ENCODE peak calls at places on chromosomes 5 and 9, in five cellular contexts. X is PC-9, D is GM23248, J is GM23338, P is SK-N-SH. V is an unnamed sample.
A peak's percentile ranks its signal among the peaks of the same experiment; 100 is the strongest.

GRCh38 chr9:89528540-89528939 is 30.6 kb upstream of the SEMA4D start:
- DNase-seq in D (no peak), X (peak; percentile 87), P (no peak), J (no peak), V (no peak)

GRCh38 chr9:84659273-84659672 is 10.3 kb upstream of the NTRK2 start:
- DNase-seq in D (no peak), P (no peak), J (peak; percentile 40), X (no peak), V (peak; percentile 11)

GRCh38 chr9:70420267-70421019 is 6.0 kb upstream of the KLF9 start:
- DNase-seq in J (peak; percentile 77), D (peak; percentile 81), P (peak; percentile 78), X (no peak), V (peak; percentile 83)

GRCh38 chr5:155833282-155833681 is 493.7 kb upstream of the SGCD start:
- DNase-seq in X (no peak), P (peak; percentile 3), J (peak; percentile 15), D (peak; percentile 29), V (peak; percentile 4)

GRCh38 chr9:18404482-18405029 is 69.4 kb upstream of the ADAMTSL1 start:
- DNase-seq in P (peak; percentile 2), X (no peak), D (no peak), J (no peak), V (no peak)

GRCh38 chr5:102903074-102903871 is 148.2 kb downstream of the PAM start:
- DNase-seq in P (no peak), D (no peak), J (no peak), X (no peak), V (no peak)

GRCh38 chr5:84382363-84383295 is 2.1 kb downstream of the EDIL3 start:
- DNase-seq in P (peak; percentile 61), J (peak; percentile 86), X (no peak), D (peak; percentile 47), V (peak; percentile 82)

GRCh38 chr5:156327306-156327705 is 342 bp downstream of the SGCD start:
- DNase-seq in P (no peak), D (peak; percentile 48), X (no peak), J (no peak), V (no peak)

GRCh38 chr5:491856-492155 is 32.4 kb downstream of the SLC9A3 start:
- DNase-seq in J (no peak), P (no peak), D (no peak), X (no peak), V (no peak)

GRCh38 chr5:51201708-51202107 is 181.5 kb upstream of the ISL1 start:
- DNase-seq in J (no peak), D (no peak), X (no peak), P (no peak), V (no peak)

GRCh38 chr5:103060414-103060954 is 59.5 kb downstream of the GIN1 start:
- DNase-seq in P (no peak), D (no peak), J (peak; percentile 17), X (no peak), V (no peak)

GRCh38 chr5:141560725-141561483 is 57.9 kb downstream of the DIAPH1 start:
- DNase-seq in J (peak; percentile 98), X (no peak), P (peak; percentile 68), D (peak; percentile 96), V (peak; percentile 94)

GRCh38 chr5:572398-573019 is 39.6 kb upstream of the CEP72 start:
- DNase-seq in X (no peak), P (peak; percentile 4), D (no peak), J (no peak), V (no peak)

GRCh38 chr9:128459011-128459410 is 3.2 kb downstream of the ODF2 start:
- DNase-seq in D (no peak), X (no peak), P (no peak), J (no peak), V (no peak)

GRCh38 chr9:128455849-128456612 is at the start of gene ODF2:
- DNase-seq in D (peak; percentile 99), P (peak; percentile 99), J (peak; percentile 99), X (peak; percentile 83), V (peak; percentile 98)

GRCh38 chr9:128454991-128455390 is 815 bp upstream of the ODF2 start:
- DNase-seq in J (no peak), D (no peak), P (no peak), X (no peak), V (no peak)

GRCh38 chr9:128457207-128457606 is 1.4 kb downstream of the ODF2 start:
- DNase-seq in X (no peak), J (peak; percentile 57), D (no peak), P (no peak), V (peak; percentile 31)

DNA sequence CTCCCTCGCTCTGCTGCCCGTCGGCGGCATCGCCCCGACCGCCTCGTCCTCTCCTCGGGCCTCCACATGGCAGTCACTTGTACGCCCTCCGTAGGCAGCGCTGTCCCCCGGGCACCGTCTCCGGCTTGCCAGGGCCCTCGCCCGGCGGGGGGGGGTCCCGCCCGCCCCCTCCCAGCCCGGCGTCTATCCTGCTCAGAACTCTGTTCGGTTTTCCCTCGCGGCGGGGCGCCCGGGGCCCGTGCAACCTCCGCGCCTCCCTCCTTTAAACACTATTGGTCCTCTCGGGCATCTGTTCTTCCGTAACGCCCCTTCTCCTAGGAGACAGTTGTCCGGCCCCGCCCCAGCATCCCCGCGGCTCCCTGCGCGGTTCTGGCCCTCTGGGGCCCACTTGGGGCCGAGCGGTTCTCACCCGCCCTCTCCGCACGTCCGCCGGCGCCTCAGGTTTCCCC is 831 bp downstream of the ODF2 start:
- DNase-seq in X (no peak), D (peak; percentile 91), P (peak; percentile 93), J (peak; percentile 89), V (peak; percentile 87)
- H3K4me1 ChIP-seq in X (peaks cover 6% of the 10 kb centered on the region), D (no peaks in the 10 kb centered on the region), P (peaks cover 3% of the 10 kb centered on the region), J (peaks cover 10% of the 10 kb centered on the region), V (peaks cover 5% of the 10 kb centered on the region)

GRCh38 chr5:139385061-139385889 is 2.2 kb upstream of the SLC23A1 start:
- DNase-seq in J (no peak), D (peak; percentile 57), P (no peak), X (no peak), V (no peak)
- H3F3A ChIP-seq in J (no peaks in the 10 kb centered on the region), D (peaks cover 6% of the 10 kb centered on the region), P (no peaks in the 10 kb centered on the region), X (peaks cover 31% of the 10 kb centered on the region), V (no peaks in the 10 kb centered on the region)

GRCh38 chr5:20608567-20608966 is 620.6 kb upstream of the CDH18 start:
- DNase-seq in X (no peak), D (no peak), J (no peak), P (no peak), V (peak; percentile 65)

GRCh38 chr5:20610650-20611049 is 622.6 kb upstream of the CDH18 start:
- DNase-seq in P (no peak), D (no peak), X (no peak), J (no peak), V (no peak)

GRCh38 chr5:20601678-20602100 is 613.7 kb upstream of the CDH18 start:
- DNase-seq in D (peak; percentile 1), X (no peak), J (peak; percentile 78), P (no peak), V (peak; percentile 25)

GRCh38 chr5:20606006-20606405 is 618.0 kb upstream of the CDH18 start:
- DNase-seq in X (no peak), P (no peak), J (no peak), D (no peak), V (no peak)
- H3K4me1 ChIP-seq in X (no peaks in the 10 kb centered on the region), P (no peaks in the 10 kb centered on the region), J (peaks cover 18% of the 10 kb centered on the region), D (no peaks in the 10 kb centered on the region), V (peaks cover 17% of the 10 kb centered on the region)

DNA sequence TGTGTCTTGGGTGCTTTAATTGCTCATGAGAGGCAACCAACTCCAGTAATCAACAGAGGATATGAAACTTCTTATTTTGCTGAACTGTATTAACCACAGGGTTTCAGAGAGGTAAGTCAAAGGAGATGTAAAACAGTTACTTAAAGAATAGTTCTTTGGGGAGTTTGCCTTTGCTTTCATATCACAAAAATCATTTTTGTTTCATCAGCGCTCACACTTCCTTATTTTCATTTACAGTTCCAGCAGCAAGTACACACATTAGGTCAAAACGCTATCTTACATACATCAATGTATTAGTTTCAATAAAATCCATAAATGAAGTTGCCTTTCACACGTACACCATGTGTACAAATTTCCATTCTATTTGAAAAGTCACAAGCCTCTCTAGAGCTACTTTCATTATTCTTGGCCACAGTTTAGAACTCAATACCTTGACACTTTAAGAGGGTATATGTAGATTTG is 50.1 kb downstream of the ST8SIA4 start:
- DNase-seq in X (no peak), D (no peak), P (no peak), J (no peak), V (no peak)
- H3F3A ChIP-seq in X (no peaks in the 10 kb centered on the region), D (no peaks in the 10 kb centered on the region), P (no peaks in the 10 kb centered on the region), J (no peaks in the 10 kb centered on the region), V (no peaks in the 10 kb centered on the region)

DNA sequence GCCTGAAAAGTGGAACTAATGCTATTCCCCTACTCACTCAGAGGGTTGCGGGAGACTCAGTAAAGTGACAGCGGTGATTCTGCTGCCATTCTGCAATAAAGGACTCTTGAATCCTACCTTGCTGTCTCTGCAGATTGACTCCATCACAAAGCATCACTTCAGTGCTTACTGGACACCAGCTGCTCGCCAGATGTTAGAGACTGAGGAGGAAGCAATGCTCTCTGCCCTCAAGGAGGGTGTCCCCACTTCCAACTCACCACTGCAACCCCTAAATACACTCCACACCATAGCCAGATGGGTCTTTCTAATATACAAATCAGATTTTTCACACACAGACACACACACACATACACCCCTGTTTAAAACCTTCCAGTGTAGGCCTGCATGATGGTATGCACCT is 21.4 kb downstream of the TTLL11 start:
- DNase-seq in P (peak; percentile 27), D (no peak), X (no peak), J (no peak), V (no peak)
- H3K4me1 ChIP-seq in P (no peaks in the 10 kb centered on the region), D (peaks cover 17% of the 10 kb centered on the region), X (no peaks in the 10 kb centered on the region), J (no peaks in the 10 kb centered on the region), V (peaks cover 9% of the 10 kb centered on the region)

DNA sequence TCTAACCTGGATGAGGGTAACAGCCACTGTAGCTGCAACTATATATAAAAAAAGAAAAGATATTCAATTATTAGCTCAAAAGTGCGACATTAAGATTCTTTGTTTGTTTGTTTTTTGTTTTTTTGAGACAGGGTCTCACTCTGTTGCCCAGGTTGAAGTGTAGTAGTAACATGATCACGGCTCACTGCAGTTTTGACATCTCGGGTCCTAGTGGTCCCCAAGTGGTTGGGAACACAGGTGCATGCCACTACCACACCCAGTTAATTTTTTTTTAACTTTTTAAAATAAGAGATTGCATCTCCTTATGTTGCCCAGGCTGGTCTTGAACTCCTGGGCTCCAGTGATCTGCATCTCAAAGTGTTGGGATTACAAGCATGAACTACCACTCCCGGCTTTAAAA is 61.8 kb downstream of the MEF2C start:
- DNase-seq in X (no peak), D (no peak), P (no peak), J (no peak), V (no peak)
- H3F3A ChIP-seq in X (no peaks in the 10 kb centered on the region), D (peaks cover 7% of the 10 kb centered on the region), P (no peaks in the 10 kb centered on the region), J (no peaks in the 10 kb centered on the region), V (no peaks in the 10 kb centered on the region)